ENCODE peak calls at places on chromosomes 3 and 15, in five cellular contexts. One of them, this sample, is unnamed.

GRCh38 chr3:58800032-58800431 is 133.5 kb upstream of the FAM3D start:
- DNase-seq in H1: no peak
- DNase-seq in NT2/D1: no peak
- DNase-seq in HepG2: no peak
- DNase-seq in GM12878: no peak
- DNase-seq in this sample: no peak

GRCh38 chr3:48240000-48240710 is 749 bp upstream of the ZNF589 start:
- DNase-seq in HepG2: no peak
- DNase-seq in H1: peak
- DNase-seq in GM12878: no peak
- DNase-seq in NT2/D1: peak
- DNase-seq in this sample: peak

GRCh38 chr3:171227828-171228227 is 201.3 kb upstream of the SLC2A2 start:
- DNase-seq in NT2/D1: no peak
- DNase-seq in HepG2: no peak
- DNase-seq in GM12878: no peak
- DNase-seq in H1: no peak
- DNase-seq in this sample: no peak

GRCh38 chr3:73423133-73423532 is 201.6 kb downstream of the PDZRN3 start:
- DNase-seq in HepG2: no peak
- DNase-seq in H1: no peak
- DNase-seq in GM12878: no peak
- DNase-seq in NT2/D1: no peak
- DNase-seq in this sample: no peak

GRCh38 chr15:69414702-69415161 is 583 bp downstream of the KIF23 start:
- DNase-seq in NT2/D1: no peak
- DNase-seq in H1: peak
- DNase-seq in GM12878: no peak
- DNase-seq in HepG2: peak
- DNase-seq in this sample: peak

GRCh38 chr3:123312331-123313265 is 110.9 kb downstream of the SEC22A start:
- DNase-seq in NT2/D1: no peak
- DNase-seq in GM12878: no peak
- DNase-seq in HepG2: no peak
- DNase-seq in H1: no peak
- DNase-seq in this sample: no peak

GRCh38 chr15:88568589-88568988 is 22.1 kb upstream of the DET1 start:
- DNase-seq in GM12878: no peak
- DNase-seq in HepG2: no peak
- DNase-seq in NT2/D1: no peak
- DNase-seq in H1: no peak
- DNase-seq in this sample: no peak

GRCh38 chr15:57133127-57133968 is 214.9 kb downstream of the TCF12 start:
- DNase-seq in H1: no peak
- DNase-seq in HepG2: no peak
- DNase-seq in NT2/D1: no peak
- DNase-seq in GM12878: no peak
- DNase-seq in this sample: no peak

GRCh38 chr3:157373783-157374182 is 62.9 kb upstream of the PTX3 start:
- DNase-seq in GM12878: no peak
- DNase-seq in NT2/D1: no peak
- DNase-seq in H1: no peak
- DNase-seq in HepG2: no peak
- DNase-seq in this sample: no peak

GRCh38 chr3:88019024-88019423 is 39.8 kb downstream of the CGGBP1 start:
- DNase-seq in GM12878: no peak
- DNase-seq in NT2/D1: no peak
- DNase-seq in H1: no peak
- DNase-seq in HepG2: no peak
- DNase-seq in this sample: no peak

GRCh38 chr3:190302209-190302885 is 19.9 kb downstream of the CLDN1 start:
- DNase-seq in NT2/D1: no peak
- DNase-seq in HepG2: no peak
- DNase-seq in H1: no peak
- DNase-seq in GM12878: no peak
- DNase-seq in this sample: no peak

GRCh38 chr3:48118322-48118721 is 69.9 kb downstream of the CDC25A start:
- DNase-seq in NT2/D1: no peak
- DNase-seq in GM12878: no peak
- DNase-seq in HepG2: no peak
- DNase-seq in H1: peak
- DNase-seq in this sample: no peak

GRCh38 chr15:50945725-50946124 is 37.2 kb downstream of the AP4E1 start:
- DNase-seq in HepG2: no peak
- DNase-seq in NT2/D1: no peak
- DNase-seq in GM12878: no peak
- DNase-seq in H1: no peak
- DNase-seq in this sample: no peak

GRCh38 chr3:122102191-122102935 is 47.2 kb downstream of the CD86 start:
- DNase-seq in H1: no peak
- DNase-seq in HepG2: no peak
- DNase-seq in GM12878: peak
- DNase-seq in NT2/D1: no peak
- DNase-seq in this sample: no peak

GRCh38 chr3:193317901-193318300 is 60.7 kb downstream of the ATP13A5 start:
- DNase-seq in GM12878: no peak
- DNase-seq in HepG2: no peak
- DNase-seq in H1: no peak
- DNase-seq in NT2/D1: no peak
- DNase-seq in this sample: no peak

GRCh38 chr3:58628823-58629562 is 37.6 kb downstream of the FAM3D start:
- DNase-seq in GM12878: no peak
- DNase-seq in HepG2: peak
- DNase-seq in NT2/D1: no peak
- DNase-seq in H1: no peak
- DNase-seq in this sample: no peak

GRCh38 chr3:128487813-128488635 is 5.0 kb downstream of the GATA2 start:
- DNase-seq in GM12878: no peak
- DNase-seq in H1: peak
- DNase-seq in HepG2: peak
- DNase-seq in NT2/D1: peak
- DNase-seq in this sample: peak

GRCh38 chr3:177443469-177443868 is 246.2 kb upstream of the TBL1XR1 start:
- DNase-seq in HepG2: peak
- DNase-seq in GM12878: no peak
- DNase-seq in NT2/D1: no peak
- DNase-seq in H1: no peak
- DNase-seq in this sample: no peak

GRCh38 chr3:172341482-172342059 is 106.7 kb downstream of the GHSR start:
- DNase-seq in NT2/D1: peak
- DNase-seq in GM12878: peak
- DNase-seq in HepG2: peak
- DNase-seq in H1: no peak
- DNase-seq in this sample: peak

GRCh38 chr15:82790321-82790720 is 15.5 kb downstream of the FSD2 start:
- DNase-seq in NT2/D1: no peak
- DNase-seq in H1: no peak
- DNase-seq in HepG2: no peak
- DNase-seq in GM12878: no peak
- DNase-seq in this sample: no peak

GRCh38 chr3:52400275-52400793 is 44.6 kb downstream of the SEMA3G start:
- DNase-seq in HepG2: no peak
- DNase-seq in NT2/D1: no peak
- DNase-seq in H1: no peak
- DNase-seq in GM12878: no peak
- DNase-seq in this sample: no peak

GRCh38 chr15:81751321-81751720 is 294.5 kb downstream of the MEX3B start:
- DNase-seq in H1: no peak
- DNase-seq in GM12878: no peak
- DNase-seq in NT2/D1: no peak
- DNase-seq in HepG2: no peak
- DNase-seq in this sample: no peak

GRCh38 chr3:175716451-175716850 is 857.3 kb downstream of the NAALADL2 start:
- DNase-seq in NT2/D1: no peak
- DNase-seq in GM12878: no peak
- DNase-seq in H1: no peak
- DNase-seq in HepG2: no peak
- DNase-seq in this sample: no peak

GRCh38 chr3:172181936-172182708 is 142.7 kb downstream of the FNDC3B start:
- DNase-seq in HepG2: no peak
- DNase-seq in GM12878: no peak
- DNase-seq in H1: no peak
- DNase-seq in NT2/D1: no peak
- DNase-seq in this sample: no peak

GRCh38 chr15:69719527-69719926 is 266.9 kb downstream of the RPLP1 start:
- DNase-seq in GM12878: no peak
- DNase-seq in H1: no peak
- DNase-seq in NT2/D1: no peak
- DNase-seq in HepG2: no peak
- DNase-seq in this sample: no peak

GRCh38 chr15:69729167-69729748 is 276.6 kb downstream of the RPLP1 start:
- DNase-seq in H1: peak
- DNase-seq in HepG2: no peak
- DNase-seq in GM12878: no peak
- DNase-seq in NT2/D1: no peak
- DNase-seq in this sample: peak

GRCh38 chr3:46065294-46065705 is 38.0 kb upstream of the XCR1 start:
- DNase-seq in H1: no peak
- DNase-seq in GM12878: peak
- DNase-seq in NT2/D1: no peak
- DNase-seq in HepG2: no peak
- DNase-seq in this sample: no peak

GRCh38 chr3:49567406-49567805 is 13.1 kb downstream of the BSN start:
- DNase-seq in NT2/D1: no peak
- DNase-seq in GM12878: no peak
- DNase-seq in HepG2: no peak
- DNase-seq in H1: no peak
- DNase-seq in this sample: no peak

DNA sequence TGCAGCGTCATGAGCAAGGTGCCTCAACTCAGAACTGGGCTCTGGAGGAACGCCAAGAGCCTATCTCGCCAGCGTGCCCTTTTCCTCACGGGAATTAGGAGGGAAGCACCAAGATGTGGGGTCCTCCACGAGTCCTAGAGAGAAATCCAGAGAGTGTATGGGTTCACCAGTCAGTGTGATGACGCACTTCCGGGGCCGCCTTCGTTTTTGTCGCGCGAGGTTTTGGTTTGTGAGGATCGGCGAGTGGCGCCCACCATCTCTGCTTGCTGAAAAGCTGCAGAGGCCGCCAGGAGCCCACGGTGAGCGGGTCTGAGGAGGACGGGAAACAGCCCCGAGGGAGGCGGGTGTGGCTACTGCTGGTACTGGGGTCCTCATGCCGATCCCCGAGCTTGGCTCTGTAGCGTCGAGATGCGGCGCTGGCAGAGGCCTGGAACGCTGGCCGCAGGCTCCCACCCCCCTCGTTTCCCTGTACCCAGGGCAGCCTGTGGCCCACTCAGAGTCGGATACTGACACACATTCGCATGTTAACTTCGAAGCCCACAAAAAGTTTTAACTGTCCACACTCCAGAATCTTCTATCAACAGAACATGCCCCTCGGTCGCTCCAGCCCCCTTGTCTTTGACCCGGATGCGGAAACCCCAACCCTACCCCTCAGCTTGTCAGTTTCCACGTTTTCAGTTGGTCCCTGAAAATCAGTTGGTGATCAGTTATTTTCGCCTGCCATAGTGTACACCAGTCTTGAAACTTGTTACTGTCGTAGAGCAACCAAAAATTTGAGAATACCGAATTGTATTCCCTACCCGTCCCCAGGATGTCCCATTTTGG is 30.4 kb downstream of the ZNF662 start:
- DNase-seq in NT2/D1: no peak
- DNase-seq in GM12878: no peak
- DNase-seq in HepG2: no peak
- DNase-seq in H1: no peak
- DNase-seq in this sample: no peak
- TF ChIP-seq SUZ12 in NT2/D1: no peak
- TF ChIP-seq SUZ12 in GM12878: no peak
- TF ChIP-seq SUZ12 in HepG2: no peak
- TF ChIP-seq SUZ12 in H1: no peak
- TF ChIP-seq SUZ12 in this sample: no peak

GRCh38 chr3:13879946-13880810 is at the start of gene WNT7A:
- DNase-seq in NT2/D1: no peak
- DNase-seq in H1: peak
- DNase-seq in HepG2: no peak
- DNase-seq in GM12878: no peak
- DNase-seq in this sample: peak

GRCh38 chr3:13880811-13881156 is 913 bp upstream of the WNT7A start:
- DNase-seq in GM12878: no peak
- DNase-seq in NT2/D1: no peak
- DNase-seq in HepG2: no peak
- DNase-seq in H1: no peak
- DNase-seq in this sample: no peak

GRCh38 chr3:13877911-13878710 is 1.8 kb downstream of the WNT7A start:
- DNase-seq in H1: no peak
- DNase-seq in HepG2: no peak
- DNase-seq in NT2/D1: no peak
- DNase-seq in GM12878: no peak
- DNase-seq in this sample: peak

GRCh38 chr3:13879102-13879945 is 547 bp downstream of the WNT7A start:
- DNase-seq in H1: peak
- DNase-seq in GM12878: no peak
- DNase-seq in NT2/D1: no peak
- DNase-seq in HepG2: no peak
- DNase-seq in this sample: peak

DNA sequence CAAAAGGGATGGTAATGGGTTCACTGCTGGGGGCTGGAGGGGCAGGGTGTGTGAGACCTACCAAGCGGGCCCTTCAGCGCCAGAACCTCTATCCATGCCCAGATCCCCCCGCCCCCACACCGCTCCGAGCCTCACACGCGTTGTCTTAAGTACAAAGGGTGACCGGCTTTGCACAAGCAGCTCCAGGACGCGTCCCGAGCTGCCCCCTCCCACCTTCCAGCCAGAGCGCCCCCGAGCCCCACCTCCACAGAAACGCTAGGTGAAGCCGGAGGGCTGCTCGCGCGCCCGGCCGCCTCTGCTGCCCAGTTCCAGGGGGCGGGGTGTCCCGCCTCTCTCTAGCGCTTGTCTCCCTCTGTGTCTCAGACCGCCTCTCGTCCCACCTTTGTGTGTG is 1.2 kb downstream of the WNT7A start:
- DNase-seq in GM12878: no peak
- DNase-seq in NT2/D1: no peak
- DNase-seq in HepG2: no peak
- DNase-seq in H1: peak
- DNase-seq in this sample: no peak
- TF ChIP-seq SUZ12 in GM12878: no peak
- TF ChIP-seq SUZ12 in NT2/D1: peak
- TF ChIP-seq SUZ12 in HepG2: no peak
- TF ChIP-seq SUZ12 in H1: peak
- TF ChIP-seq SUZ12 in this sample: no peak

GRCh38 chr3:41700155-41700554 is 261.7 kb downstream of the ULK4 start:
- DNase-seq in HepG2: no peak
- DNase-seq in GM12878: no peak
- DNase-seq in H1: no peak
- DNase-seq in NT2/D1: no peak
- DNase-seq in this sample: no peak
- TF ChIP-seq SUZ12 in HepG2: no peak
- TF ChIP-seq SUZ12 in GM12878: no peak
- TF ChIP-seq SUZ12 in H1: no peak
- TF ChIP-seq SUZ12 in NT2/D1: no peak
- TF ChIP-seq SUZ12 in this sample: no peak

DNA sequence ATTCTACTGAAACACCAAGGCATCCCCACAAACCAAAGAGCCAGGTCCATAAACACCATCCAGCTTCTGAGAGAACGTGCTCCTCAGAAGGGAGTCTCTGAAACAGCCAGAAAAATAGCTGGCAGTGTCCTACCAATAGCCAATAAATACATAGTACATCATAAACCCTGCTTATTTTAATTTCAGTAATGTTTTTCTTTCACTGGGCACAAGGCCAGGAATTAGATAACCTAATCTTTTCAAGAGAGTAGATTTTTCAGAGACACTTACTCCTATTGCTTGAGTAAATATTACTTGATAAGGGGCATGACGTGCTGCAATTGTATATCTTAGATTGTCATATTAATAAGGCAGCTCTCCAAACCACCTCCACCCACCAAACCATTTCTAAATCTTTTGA is 22.7 kb downstream of the GADL1 start:
- DNase-seq in H1: no peak
- DNase-seq in GM12878: no peak
- DNase-seq in HepG2: no peak
- DNase-seq in NT2/D1: no peak
- DNase-seq in this sample: no peak
- TF ChIP-seq SUZ12 in H1: no peak
- TF ChIP-seq SUZ12 in GM12878: no peak
- TF ChIP-seq SUZ12 in HepG2: no peak
- TF ChIP-seq SUZ12 in NT2/D1: no peak
- TF ChIP-seq SUZ12 in this sample: no peak

This sample was measured in HEK293T.